ENCODE peak calls at places on chromosome X, in five cellular contexts. E, B, P, L and N are unnamed samples.
A peak's percentile ranks its signal among the peaks of the same experiment; 100 is the strongest.

GRCh38 chrX:17374619-17375360 is at the start of gene NHS:
- DNase-seq in E (peak; percentile 86), B (peak; percentile 76), P (peak; percentile 83), L (no peak), N (peak; percentile 33)

GRCh38 chrX:100085851-100086250 is 324.2 kb downstream of the PCDH19 start:
- DNase-seq in E (peak; percentile 50), B (no peak), P (no peak), L (no peak), N (no peak)

GRCh38 chrX:45164995-45165394 is 35.7 kb downstream of the DIPK2B start:
- DNase-seq in E (no peak), B (no peak), P (no peak), L (no peak), N (no peak)

GRCh38 chrX:3581609-3582108 is 131.8 kb downstream of the PRKX start:
- DNase-seq in E (no peak), B (no peak), P (no peak), L (no peak), N (no peak)

GRCh38 chrX:112654871-112655270 is 24.9 kb downstream of the LHFPL1 start:
- DNase-seq in E (peak; percentile 59), B (no peak), P (peak; percentile 38), L (no peak), N (no peak)

GRCh38 chrX:100895365-100896075 is 21.4 kb upstream of the NOX1 start:
- DNase-seq in E (peak; percentile 55), B (no peak), P (peak; percentile 51), L (peak; percentile 67), N (peak; percentile 43)

GRCh38 chrX:11073411-11073810 is 37.7 kb upstream of the HCCS start:
- DNase-seq in E (no peak), B (no peak), P (no peak), L (no peak), N (no peak)

GRCh38 chrX:41665676-41666075 is 23.1 kb upstream of the GPR34 start:
- DNase-seq in E (no peak), B (no peak), P (peak; percentile 6), L (no peak), N (no peak)

GRCh38 chrX:148794350-148794749 is 293.9 kb downstream of the AFF2 start:
- DNase-seq in E (no peak), B (no peak), P (no peak), L (no peak), N (no peak)

GRCh38 chrX:138026211-138026610 is 460.3 kb downstream of the ZIC3 start:
- DNase-seq in E (peak; percentile 24), B (no peak), P (no peak), L (peak; percentile 2), N (no peak)

GRCh38 chrX:15674899-15675489 is 10.4 kb upstream of the CLTRN start:
- DNase-seq in E (peak; percentile 94), B (peak; percentile 92), P (peak; percentile 91), L (peak; percentile 91), N (peak; percentile 88)

GRCh38 chrX:15675490-15675921 is 10.9 kb upstream of the CLTRN start:
- DNase-seq in E (peak; percentile 83), B (no peak), P (peak; percentile 77), L (peak; percentile 80), N (peak; percentile 77)

GRCh38 chrX:15674514-15674898 is 9.9 kb upstream of the CLTRN start:
- DNase-seq in E (peak; percentile 94), B (peak; percentile 95), P (peak; percentile 94), L (peak; percentile 92), N (peak; percentile 92)

GRCh38 chrX:15673970-15674369 is 9.4 kb upstream of the CLTRN start:
- DNase-seq in E (no peak), B (no peak), P (no peak), L (no peak), N (peak; percentile 0)

GRCh38 chrX:15672886-15673285 is 8.3 kb upstream of the CLTRN start:
- DNase-seq in E (no peak), B (no peak), P (no peak), L (no peak), N (no peak)
- H3K27ac ChIP-seq in E (no peak overlapping the region), B (no peak overlapping the region), P (no peak overlapping the region), L (no peak overlapping the region), N (no peak overlapping the region)

GRCh38 chrX:9573282-9574106 is 108.6 kb downstream of the TBL1X start:
- DNase-seq in E (no peak), B (no peak), P (no peak), L (no peak), N (peak; percentile 71)
- H3K4me1 ChIP-seq in E (peaks cover 2% of the 10 kb centered on the region), B (no peaks in the 10 kb centered on the region), P (no peaks in the 10 kb centered on the region), L (no peaks in the 10 kb centered on the region), N (peaks cover 2% of the 10 kb centered on the region)

GRCh38 chrX:39645059-39645895 is 452.5 kb downstream of the BCOR start:
- DNase-seq in E (peak; percentile 92), B (peak; percentile 84), P (peak; percentile 89), L (no peak), N (no peak)
- H3K27ac ChIP-seq in E (peak overlapping the region; percentile 76), B (peak overlapping the region; percentile 74), P (no peak overlapping the region), L (no peak overlapping the region), N (no peak overlapping the region)

GRCh38 chrX:39823424-39823823 is 274.3 kb downstream of the BCOR start:
- DNase-seq in E (no peak), B (no peak), P (no peak), L (no peak), N (no peak)
- H3K4me1 ChIP-seq in E (no peaks in the 10 kb centered on the region), B (no peaks in the 10 kb centered on the region), P (peaks cover 7% of the 10 kb centered on the region), L (peaks cover 42% of the 10 kb centered on the region), N (no peaks in the 10 kb centered on the region)

GRCh38 chrX:19609541-19609940 is 94.2 kb upstream of the MAP3K15 start:
- DNase-seq in E (no peak), B (no peak), P (no peak), L (no peak), N (no peak)
- H3K27ac ChIP-seq in E (no peak overlapping the region), B (no peak overlapping the region), P (no peak overlapping the region), L (no peak overlapping the region), N (no peak overlapping the region)

GRCh38 chrX:13000311-13000811 is 25.5 kb downstream of the TMSB4X start:
- DNase-seq in E (no peak), B (no peak), P (no peak), L (peak; percentile 80), N (no peak)
- H3K4me1 ChIP-seq in E (peaks cover under 1% of the 10 kb centered on the region), B (no peaks in the 10 kb centered on the region), P (no peaks in the 10 kb centered on the region), L (peaks cover 64% of the 10 kb centered on the region), N (peaks cover 5% of the 10 kb centered on the region)

DNA sequence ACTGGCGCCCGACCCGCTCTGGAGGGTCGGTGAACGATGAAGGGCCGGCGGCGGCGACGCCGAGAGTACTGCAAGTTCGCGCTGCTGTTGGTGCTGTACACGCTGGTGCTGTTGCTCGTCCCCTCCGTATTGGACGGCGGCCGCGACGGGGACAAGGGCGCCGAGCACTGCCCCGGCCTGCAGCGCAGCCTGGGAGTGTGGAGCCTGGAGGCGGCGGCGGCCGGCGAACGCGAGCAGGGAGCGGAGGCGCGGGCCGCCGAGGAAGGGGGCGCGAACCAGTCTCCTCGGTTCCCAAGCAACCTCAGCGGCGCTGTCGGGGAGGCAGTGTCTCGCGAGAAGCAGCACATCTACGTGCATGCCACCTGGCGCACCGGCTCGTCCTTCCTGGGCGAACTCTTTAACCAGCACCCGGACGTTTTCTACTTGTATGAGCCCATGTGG is 351 bp downstream of the CHST7 start:
- DNase-seq in E (peak; percentile 77), B (peak; percentile 32), P (peak; percentile 59), L (peak; percentile 86), N (peak; percentile 37)
- H3K27ac ChIP-seq in E (peak overlapping the region; percentile 66), B (peak overlapping the region; percentile 18), P (no peak overlapping the region), L (peak overlapping the region; percentile 80), N (peak overlapping the region; percentile 68)